ENCODE peak calls at places on chromosomes 2 and 18, in ten cellular contexts. C, W, H, V, I, G, O, J, B and U are unnamed samples.

GRCh38 chr2:29900971-29901633 is 20.3 kb downstream of the ALK start:
- DNase-seq in C (no peak), J (no peak), W (no peak), O (no peak), H (no peak), G (no peak), B (no peak), I (no peak), V (no peak), U (no peak)

GRCh38 chr2:233708942-233709341 is 3.8 kb upstream of the UGT1A5 start:
- DNase-seq in V (no peak), H (no peak), G (no peak), C (no peak), O (no peak), W (no peak), J (no peak), B (no peak), I (no peak), U (no peak)

GRCh38 chr2:44181648-44182047 is 13.0 kb downstream of the PPM1B start:
- DNase-seq in C (no peak), B (no peak), W (no peak), O (no peak), V (no peak), I (no peak), G (no peak), H (no peak), J (no peak), U (no peak)

GRCh38 chr2:236612737-236613136 is 43.1 kb downstream of the ACKR3 start:
- DNase-seq in B (no peak), J (peak), O (no peak), V (no peak), W (no peak), C (no peak), G (no peak), I (no peak), H (no peak), U (no peak)

GRCh38 chr2:112001136-112001764 is 53.8 kb upstream of the TMEM87B start:
- DNase-seq in H (no peak), G (no peak), C (no peak), W (no peak), O (no peak), V (no peak), B (peak), J (no peak), I (no peak), U (no peak)

GRCh38 chr18:43283299-43283698 is 6.0 kb upstream of the SYT4 start:
- DNase-seq in B (no peak), C (no peak), H (no peak), W (no peak), O (no peak), V (no peak), J (no peak), I (no peak), G (no peak), U (no peak)

GRCh38 chr18:79478484-79479113 is 82.9 kb downstream of the NFATC1 start:
- DNase-seq in V (no peak), J (peak), O (no peak), B (no peak), W (no peak), C (no peak), G (no peak), I (no peak), H (no peak), U (no peak)

GRCh38 chr2:181680055-181680936 is at the start of gene NEUROD1:
- DNase-seq in I (no peak), O (no peak), V (no peak), C (no peak), J (peak), G (no peak), W (no peak), B (no peak), H (no peak), U (no peak)

GRCh38 chr2:150076281-150076680 is 411.2 kb downstream of the RND3 start:
- DNase-seq in V (peak), C (no peak), W (no peak), B (peak), H (no peak), O (no peak), I (no peak), G (no peak), J (no peak), U (peak)

GRCh38 chr2:151946856-151947523 is 118.8 kb upstream of the ARL5A start:
- DNase-seq in O (peak), V (no peak), B (peak), G (no peak), I (peak), H (no peak), C (no peak), J (no peak), W (peak), U (peak)

GRCh38 chr2:24492283-24493272 is 1.5 kb downstream of the NCOA1 start:
- DNase-seq in O (no peak), C (no peak), W (no peak), B (peak), H (no peak), J (no peak), V (no peak), I (peak), G (no peak), U (peak)

GRCh38 chr18:62741118-62741566 is 25.8 kb downstream of the PHLPP1 start:
- DNase-seq in G (no peak), C (no peak), B (peak), O (no peak), I (no peak), J (no peak), V (no peak), W (no peak), H (no peak), U (peak)

GRCh38 chr2:150705357-150705756 is 217.9 kb upstream of the RND3 start:
- DNase-seq in G (no peak), C (no peak), J (no peak), O (no peak), H (no peak), V (no peak), W (no peak), B (no peak), I (no peak), U (no peak)

GRCh38 chr2:171592026-171592555 is 69.8 kb downstream of the CYBRD1 start:
- DNase-seq in O (no peak), V (no peak), C (no peak), J (no peak), H (no peak), I (no peak), G (no peak), B (peak), W (no peak), U (no peak)

GRCh38 chr2:204277226-204277625 is 268.0 kb upstream of the PARD3B start:
- DNase-seq in W (no peak), B (no peak), I (no peak), G (no peak), C (no peak), O (no peak), V (no peak), J (no peak), H (no peak), U (no peak)

GRCh38 chr18:10995576-10995975 is 153.8 kb downstream of the PIEZO2 start:
- DNase-seq in I (no peak), H (no peak), O (no peak), V (no peak), W (no peak), J (no peak), G (no peak), B (no peak), C (no peak), U (no peak)

GRCh38 chr2:234502285-234502918 is 5.5 kb upstream of the ARL4C start:
- DNase-seq in W (no peak), G (peak), J (no peak), O (no peak), C (peak), H (no peak), I (peak), V (no peak), B (peak), U (peak)

GRCh38 chr2:230358305-230358704 is 31.3 kb downstream of the SP140L start:
- DNase-seq in J (no peak), I (no peak), B (peak), C (no peak), W (no peak), H (no peak), G (no peak), O (peak), V (no peak), U (no peak)

GRCh38 chr2:146262606-146263005 is 1582.2 kb upstream of the ACVR2A start:
- DNase-seq in C (no peak), I (no peak), B (no peak), J (no peak), V (no peak), W (no peak), G (no peak), O (no peak), H (no peak), U (peak)

GRCh38 chr2:191864623-191865521 is 18.0 kb upstream of the CAVIN2 start:
- DNase-seq in J (no peak), V (no peak), B (peak), C (no peak), H (no peak), I (no peak), O (no peak), W (no peak), G (no peak), U (peak)

GRCh38 chr2:1140389-1141003 is 189.8 kb downstream of the SNTG2 start:
- DNase-seq in I (peak), O (no peak), B (no peak), C (no peak), V (no peak), W (peak), H (peak), J (no peak), G (no peak), U (no peak)

GRCh38 chr18:76988827-76989646 is 143.5 kb downstream of the MBP start:
- DNase-seq in B (no peak), J (no peak), V (no peak), H (no peak), O (no peak), C (no peak), G (no peak), I (no peak), W (no peak), U (no peak)

GRCh38 chr2:98768765-98769476 is 38.0 kb upstream of the MGAT4A start:
- DNase-seq in I (no peak), B (peak), C (no peak), V (no peak), G (no peak), O (no peak), H (no peak), J (no peak), W (no peak), U (peak)

GRCh38 chr2:205654878-205655601 is 27.3 kb upstream of the NRP2 start:
- DNase-seq in H (no peak), G (no peak), J (no peak), C (no peak), W (no peak), V (no peak), O (peak), I (peak), B (peak), U (peak)

GRCh38 chr2:95076705-95077520 is 44.7 kb downstream of the MRPS5 start:
- DNase-seq in V (no peak), B (peak), W (peak), O (peak), H (peak), C (no peak), G (peak), I (peak), J (peak), U (peak)

GRCh38 chr2:155975734-155976133 is 356.8 kb downstream of the NR4A2 start:
- DNase-seq in C (no peak), J (no peak), O (no peak), H (no peak), W (no peak), I (no peak), B (peak), V (no peak), G (no peak), U (peak)

GRCh38 chr2:15833731-15834130 is 106.6 kb upstream of the MYCN start:
- DNase-seq in V (no peak), I (no peak), G (no peak), J (no peak), C (no peak), W (no peak), H (no peak), B (no peak), O (no peak), U (no peak)

GRCh38 chr2:221018262-221018661 is 553.8 kb downstream of the EPHA4 start:
- DNase-seq in V (no peak), G (no peak), H (no peak), C (no peak), J (no peak), W (no peak), O (no peak), B (no peak), I (no peak), U (no peak)

GRCh38 chr2:40448476-40449079 is 3.3 kb downstream of the SLC8A1 start:
- DNase-seq in V (no peak), C (no peak), I (no peak), G (peak), J (no peak), O (no peak), H (no peak), W (no peak), B (peak), U (peak)

GRCh38 chr18:8696749-8697211 is 8.6 kb upstream of the MTCL1 start:
- DNase-seq in B (peak), J (peak), C (no peak), W (peak), G (peak), I (peak), V (no peak), H (peak), O (no peak), U (peak)

GRCh38 chr2:159290289-159290907 is 3.9 kb upstream of the WDSUB1 start:
- DNase-seq in I (peak), C (peak), B (peak), V (peak), O (peak), G (peak), H (no peak), W (no peak), J (no peak), U (peak)

GRCh38 chr18:22113144-22113813 is 56.1 kb upstream of the GATA6 start:
- DNase-seq in H (no peak), B (no peak), V (no peak), G (no peak), C (no peak), W (no peak), I (no peak), J (peak), O (no peak), U (no peak)

GRCh38 chr18:77006305-77007175 is 126.0 kb downstream of the MBP start:
- DNase-seq in V (no peak), G (no peak), C (no peak), B (no peak), J (no peak), O (no peak), H (no peak), I (no peak), W (no peak), U (no peak)

GRCh38 chr2:121254748-121255147 is 30.3 kb downstream of the TFCP2L1 start:
- DNase-seq in H (no peak), J (no peak), G (peak), B (no peak), I (no peak), O (no peak), V (no peak), C (no peak), W (no peak), U (no peak)

GRCh38 chr18:44518666-44519065 is 162.0 kb upstream of the SETBP1 start:
- DNase-seq in G (no peak), B (no peak), I (no peak), H (no peak), C (no peak), J (no peak), V (no peak), O (no peak), W (no peak), U (no peak)

GRCh38 chr18:9102391-9103216 is at the start of gene NDUFV2:
- DNase-seq in I (peak), B (peak), J (peak), C (peak), G (peak), O (peak), V (peak), H (peak), W (peak), U (peak)

GRCh38 chr2:195026261-195026660 is 630.8 kb upstream of the SLC39A10 start:
- DNase-seq in G (no peak), O (no peak), I (no peak), C (peak), J (no peak), V (no peak), H (no peak), B (peak), W (no peak), U (peak)

GRCh38 chr2:40093036-40093673 is 314.1 kb upstream of the THUMPD2 start:
- DNase-seq in O (no peak), G (no peak), J (no peak), V (no peak), B (no peak), H (no peak), I (peak), W (no peak), C (no peak), U (peak)

GRCh38 chr18:54806526-54806925 is 21.8 kb upstream of the RAB27B start:
- DNase-seq in O (no peak), C (no peak), W (no peak), I (no peak), B (peak), J (no peak), G (no peak), V (no peak), H (no peak), U (no peak)